ENCODE peak calls at places on chromosome 2, in four cellular contexts. R, W, G and Q are unnamed samples.

GRCh38 chr2:100822587-100823248 is 2.8 kb downstream of the NPAS2 start:
- DNase-seq in W (no peak), G (no peak), R (peak), Q (no peak)

GRCh38 chr2:106264203-106264602 is 70.1 kb upstream of the UXS1 start:
- DNase-seq in G (no peak), R (no peak), W (no peak), Q (no peak)

GRCh38 chr2:196591621-196592022 is 47.9 kb upstream of the CCDC150 start:
- DNase-seq in G (no peak), R (no peak), W (no peak), Q (no peak)

GRCh38 chr2:191476901-191477300 is 201.0 kb upstream of the NABP1 start:
- DNase-seq in R (no peak), G (no peak), W (no peak), Q (no peak)

GRCh38 chr2:98769784-98770183 is 38.9 kb upstream of the MGAT4A start:
- DNase-seq in G (peak), R (peak), W (no peak), Q (no peak)

GRCh38 chr2:101199153-101199810 is 48.1 kb upstream of the TBC1D8 start:
- DNase-seq in W (no peak), G (no peak), R (no peak), Q (no peak)

GRCh38 chr2:147049888-147050446 is 794.9 kb upstream of the ACVR2A start:
- DNase-seq in R (no peak), G (no peak), W (no peak), Q (no peak)

GRCh38 chr2:215394102-215394805 is 41.6 kb downstream of the FN1 start:
- DNase-seq in R (no peak), G (no peak), W (no peak), Q (no peak)

GRCh38 chr2:134778372-134778771 is 59.6 kb upstream of the TMEM163 start:
- DNase-seq in W (no peak), G (peak), R (peak), Q (peak)

GRCh38 chr2:238774980-238775509 is 72.8 kb upstream of the TWIST2 start:
- DNase-seq in W (no peak), R (no peak), G (no peak), Q (no peak)

GRCh38 chr2:218964041-218964771 is 4.7 kb downstream of the CDK5R2 start:
- DNase-seq in R (no peak), W (no peak), G (no peak), Q (no peak)

GRCh38 chr2:163640542-163641195 is 95.1 kb downstream of the FIGN start:
- DNase-seq in W (no peak), G (no peak), R (no peak), Q (no peak)

GRCh38 chr2:45177870-45178269 is 168.6 kb upstream of the SIX2 start:
- DNase-seq in R (no peak), G (no peak), W (no peak), Q (no peak)

GRCh38 chr2:105468655-105469042 is 69.8 kb upstream of the FHL2 start:
- DNase-seq in W (no peak), R (no peak), G (no peak), Q (no peak)

GRCh38 chr2:211503198-211503597 is 946.8 kb downstream of the CPS1 start:
- DNase-seq in W (no peak), R (no peak), G (no peak), Q (no peak)

GRCh38 chr2:189661957-189662321 is 680 bp downstream of the ASNSD1 start:
- DNase-seq in W (peak), R (no peak), G (no peak), Q (no peak)

GRCh38 chr2:28393115-28393836 is 618 bp downstream of the FOSL2 start:
- DNase-seq in R (peak), G (peak), W (peak), Q (peak)
- TF ChIP-seq POLR2A in R (no peak), G (peak), W (no peak), Q (no peak)

GRCh38 chr2:200814276-200814815 is 2.6 kb downstream of the BZW1 start:
- DNase-seq in G (no peak), W (no peak), R (no peak), Q (no peak)
- TF ChIP-seq POLR2A in G (no peak), W (no peak), R (no peak), Q (no peak)

GRCh38 chr2:205706769-205707375 is 24.6 kb downstream of the NRP2 start:
- DNase-seq in G (no peak), W (no peak), R (peak), Q (peak)
- TF ChIP-seq POLR2A in G (no peak), W (no peak), R (no peak), Q (no peak)

DNA sequence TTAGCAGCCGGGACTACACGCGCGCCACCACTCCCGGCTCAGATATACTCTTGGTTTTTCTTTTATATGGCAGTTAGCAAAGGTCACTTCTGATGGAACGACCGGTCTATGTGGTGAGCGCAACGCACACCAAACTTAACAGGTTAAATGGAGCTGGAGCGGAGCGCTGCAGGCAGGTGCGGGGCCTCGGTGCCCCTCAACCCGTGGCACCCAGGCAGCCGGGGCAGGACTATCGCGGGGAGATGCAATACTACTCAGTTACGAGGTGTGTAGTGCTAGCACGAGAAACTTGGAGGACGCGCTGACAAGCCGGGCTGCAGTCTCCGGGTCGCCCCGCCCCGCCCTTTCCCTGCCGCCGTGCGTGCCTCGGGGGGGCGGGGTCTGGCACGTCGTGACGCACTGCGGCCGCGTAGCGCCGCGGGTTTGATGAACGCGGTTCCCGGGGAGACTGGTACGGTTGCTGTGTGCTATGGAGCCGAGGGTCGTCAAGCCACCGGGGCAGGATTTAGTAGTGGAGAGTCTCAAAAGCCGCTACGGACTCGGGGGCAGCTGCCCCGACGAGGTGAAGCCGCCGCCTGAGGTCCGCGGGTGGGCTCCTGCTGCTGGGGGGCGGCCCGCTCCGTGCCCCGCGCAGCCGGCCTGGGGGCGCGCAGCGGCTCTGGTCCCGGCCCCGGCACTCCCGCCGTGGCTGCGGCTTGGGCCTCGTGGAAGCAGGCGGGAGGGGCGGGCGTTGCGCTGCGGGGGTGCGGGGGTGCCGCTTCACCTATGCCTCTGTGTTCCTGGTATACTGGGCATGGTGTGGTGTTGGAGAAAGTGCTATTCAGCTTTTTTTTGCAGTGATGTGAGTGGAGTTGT is at the start of gene CCDC138:
- DNase-seq in G (peak), R (peak), W (peak), Q (peak)
- TF ChIP-seq POLR2A in G (peak), R (peak), W (peak), Q (no peak)